ENCODE peak calls at places on chromosomes 1 and 21, in six cellular contexts. I, R, J, X, P and C are unnamed samples.

GRCh38 chr1:180560200-180560867 is 1.6 kb downstream of the OVAAL start:
- DNase-seq in X (peak; percentile 11), J (no peak), P (no peak), R (no peak), I (no peak), C (no peak)

GRCh38 chr1:107842241-107842640 is 122.7 kb downstream of the VAV3 start:
- DNase-seq in R (no peak), I (no peak), X (no peak), P (no peak), J (no peak), C (no peak)

GRCh38 chr1:98340511-98340910 is 321.0 kb upstream of the SNX7 start:
- DNase-seq in P (no peak), R (no peak), I (no peak), J (no peak), X (no peak), C (no peak)

GRCh38 chr1:1628656-1629429 is 3.1 kb upstream of the MMP23B start:
- DNase-seq in J (peak; percentile 53), X (no peak), R (peak; percentile 83), P (no peak), I (no peak), C (no peak)

GRCh38 chr1:27687906-27688305 is 15.9 kb upstream of the IFI6 start:
- DNase-seq in I (peak; percentile 3), P (no peak), J (no peak), R (no peak), X (no peak), C (no peak)

GRCh38 chr1:52876843-52877242 is 34.3 kb downstream of the ZYG11A start:
- DNase-seq in J (no peak), X (no peak), I (no peak), R (no peak), P (no peak), C (no peak)

GRCh38 chr1:202189012-202189790 is 4.4 kb upstream of the LGR6 start:
- DNase-seq in P (no peak), J (peak; percentile 58), R (peak; percentile 96), I (peak; percentile 76), X (peak; percentile 83), C (peak; percentile 66)

GRCh38 chr1:54854376-54855020 is 32.5 kb downstream of the DHCR24 start:
- DNase-seq in I (no peak), R (no peak), P (no peak), J (no peak), X (no peak), C (no peak)

GRCh38 chr1:24301395-24302175 is 17.6 kb upstream of the GRHL3 start:
- DNase-seq in R (no peak), P (no peak), J (no peak), X (no peak), I (no peak), C (no peak)

GRCh38 chr21:15506086-15506485 is 223.7 kb upstream of the USP25 start:
- DNase-seq in X (no peak), J (no peak), R (no peak), I (no peak), P (no peak), C (no peak)

GRCh38 chr1:62436039-62436465 is 797 bp upstream of the USP1 start:
- DNase-seq in R (peak; percentile 93), I (no peak), J (peak; percentile 57), X (no peak), P (no peak), C (peak; percentile 55)

GRCh38 chr1:175540928-175541645 is 202.3 kb downstream of the TNR start:
- DNase-seq in X (no peak), P (no peak), I (no peak), R (no peak), J (no peak), C (no peak)

GRCh38 chr1:66945316-66945715 is 20.5 kb downstream of the MIER1 start:
- DNase-seq in X (no peak), R (no peak), J (no peak), P (no peak), I (no peak), C (no peak)

GRCh38 chr1:145846191-145846590 is 761 bp downstream of the NUDT17 start:
- DNase-seq in R (peak; percentile 74), I (peak; percentile 65), X (peak; percentile 23), J (peak; percentile 66), P (no peak), C (peak; percentile 62)

GRCh38 chr1:243499711-243500110 is 243.9 kb downstream of the SDCCAG8 start:
- DNase-seq in J (no peak), I (no peak), X (no peak), R (no peak), P (no peak), C (no peak)

GRCh38 chr1:76766381-76766780 is 100.9 kb upstream of the ST6GALNAC5 start:
- DNase-seq in P (no peak), R (no peak), I (no peak), X (no peak), J (no peak), C (no peak)

GRCh38 chr1:212313616-212314015 is 28.4 kb downstream of the PPP2R5A start:
- DNase-seq in I (no peak), R (no peak), X (no peak), J (no peak), P (no peak), C (no peak)

GRCh38 chr1:171788696-171789095 is 7.2 kb downstream of the METTL13 start:
- DNase-seq in J (no peak), P (no peak), I (no peak), R (no peak), X (no peak), C (no peak)

GRCh38 chr1:72690871-72691270 is 408.5 kb upstream of the NEGR1 start:
- DNase-seq in R (no peak), P (no peak), I (no peak), X (no peak), J (no peak), C (no peak)

GRCh38 chr1:2133039-2133878 is 61.3 kb downstream of the FAAP20 start:
- DNase-seq in R (peak; percentile 99), X (no peak), J (peak; percentile 97), I (peak; percentile 99), P (peak; percentile 81), C (peak; percentile 86)

GRCh38 chr1:22416555-22417454 is 34.8 kb upstream of the ZBTB40 start:
- DNase-seq in J (peak; percentile 72), P (peak; percentile 19), I (peak; percentile 92), R (peak; percentile 95), X (peak; percentile 62), C (peak; percentile 64)

GRCh38 chr1:37763791-37764741 is 854 bp downstream of the EPHA10 start:
- DNase-seq in R (peak; percentile 94), J (peak; percentile 57), P (no peak), I (peak; percentile 74), X (peak; percentile 31), C (no peak)

DNA sequence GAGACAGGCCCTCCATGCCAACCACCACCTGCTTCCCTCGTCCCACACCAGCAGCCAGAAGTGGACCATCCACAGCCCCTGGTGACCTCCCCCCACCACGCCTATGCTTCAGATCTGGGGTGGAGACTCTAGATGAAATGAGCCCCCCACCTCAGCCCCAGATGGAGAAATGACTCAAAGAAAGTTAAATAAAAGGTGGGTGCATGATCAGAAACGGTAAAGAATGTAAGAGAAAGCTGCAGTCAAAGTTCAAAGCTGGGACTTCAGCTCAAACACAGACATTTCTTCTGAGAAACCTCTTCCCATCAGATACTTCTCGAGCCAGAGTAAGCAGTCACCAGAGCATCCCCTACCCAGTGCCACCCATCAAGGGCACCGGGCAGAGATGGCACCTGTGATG is 43.1 kb upstream of the HMGB4 start:
- DNase-seq in J (no peak), R (no peak), I (no peak), X (no peak), P (no peak), C (no peak)
- TF ChIP-seq TAF1 in J (no peak), R (no peak), I (no peak), X (no peak), P (no peak), C (no peak)

DNA sequence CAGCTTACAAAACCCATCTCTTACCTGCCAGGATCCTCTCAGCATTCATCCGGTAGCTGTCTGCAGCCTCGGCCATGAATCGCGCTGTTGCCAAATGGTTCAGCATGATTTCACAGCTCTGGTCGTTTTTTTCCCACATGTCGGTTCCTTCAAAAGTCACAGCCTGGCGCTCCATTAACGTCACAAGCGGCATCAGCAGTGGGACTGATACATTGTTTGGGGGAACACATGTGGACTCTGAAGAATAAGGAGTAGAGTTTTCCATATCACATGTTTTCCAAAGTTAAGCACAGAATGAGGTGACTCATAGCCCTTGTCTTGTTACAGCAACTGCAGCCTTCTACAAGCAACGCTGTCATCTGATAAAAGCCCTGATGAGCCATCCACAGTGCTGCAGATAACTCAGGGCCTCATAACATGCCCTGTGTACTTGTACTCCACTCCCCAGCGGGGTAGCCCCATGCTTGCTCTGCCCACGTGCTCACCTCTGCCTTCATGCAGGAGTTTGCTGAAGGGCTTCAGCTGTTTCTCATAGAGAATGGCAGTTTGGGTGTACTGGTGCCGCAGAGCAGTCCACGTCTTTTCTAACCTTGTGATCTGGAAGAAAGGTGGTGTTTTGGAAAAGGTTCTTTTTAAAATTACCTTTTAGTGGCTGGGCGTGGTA is 114.2 kb downstream of the BCAR3 start:
- DNase-seq in X (peak; percentile 55), R (no peak), P (no peak), I (peak; percentile 84), J (no peak), C (no peak)
- TF ChIP-seq POLR2A in X (no peak), R (no peak), P (no peak), I (peak; percentile 63), J (no peak), C (no peak)

DNA sequence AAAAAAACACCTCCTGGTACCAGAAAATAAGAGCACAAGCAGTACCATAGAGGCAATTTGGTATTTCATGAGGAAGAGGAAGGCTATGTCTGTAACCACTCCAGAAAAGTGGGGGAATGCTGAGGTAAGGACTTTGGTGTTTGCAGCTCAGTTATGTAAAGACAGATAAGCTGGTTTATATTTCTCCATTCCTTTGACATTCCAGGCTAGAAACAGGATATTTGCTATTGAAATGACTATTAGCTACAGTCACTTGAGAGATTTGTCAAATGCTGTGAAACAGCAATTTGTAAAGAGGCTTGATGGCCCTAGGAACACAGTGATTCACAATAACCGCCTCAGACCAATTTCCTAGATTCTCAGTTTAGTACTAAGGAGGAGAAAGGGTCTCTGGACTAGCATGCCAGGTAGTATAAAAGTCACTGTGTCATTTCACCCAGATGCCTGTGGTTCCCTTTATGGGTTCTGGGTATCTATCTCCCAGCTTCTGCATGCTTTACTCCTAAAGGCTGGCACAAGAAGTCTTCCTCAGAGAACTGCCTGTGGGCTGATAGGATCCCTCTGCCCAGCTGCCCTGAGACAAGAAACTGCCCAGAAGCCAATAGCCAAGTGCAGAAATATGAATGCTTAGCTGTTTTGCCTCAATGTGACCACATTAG is 80.5 kb downstream of the VCAM1 start:
- DNase-seq in I (no peak), J (no peak), X (peak; percentile 27), R (no peak), P (no peak), C (no peak)
- TF ChIP-seq TAF1 in I (no peak), J (no peak), X (no peak), R (no peak), P (no peak), C (no peak)

DNA sequence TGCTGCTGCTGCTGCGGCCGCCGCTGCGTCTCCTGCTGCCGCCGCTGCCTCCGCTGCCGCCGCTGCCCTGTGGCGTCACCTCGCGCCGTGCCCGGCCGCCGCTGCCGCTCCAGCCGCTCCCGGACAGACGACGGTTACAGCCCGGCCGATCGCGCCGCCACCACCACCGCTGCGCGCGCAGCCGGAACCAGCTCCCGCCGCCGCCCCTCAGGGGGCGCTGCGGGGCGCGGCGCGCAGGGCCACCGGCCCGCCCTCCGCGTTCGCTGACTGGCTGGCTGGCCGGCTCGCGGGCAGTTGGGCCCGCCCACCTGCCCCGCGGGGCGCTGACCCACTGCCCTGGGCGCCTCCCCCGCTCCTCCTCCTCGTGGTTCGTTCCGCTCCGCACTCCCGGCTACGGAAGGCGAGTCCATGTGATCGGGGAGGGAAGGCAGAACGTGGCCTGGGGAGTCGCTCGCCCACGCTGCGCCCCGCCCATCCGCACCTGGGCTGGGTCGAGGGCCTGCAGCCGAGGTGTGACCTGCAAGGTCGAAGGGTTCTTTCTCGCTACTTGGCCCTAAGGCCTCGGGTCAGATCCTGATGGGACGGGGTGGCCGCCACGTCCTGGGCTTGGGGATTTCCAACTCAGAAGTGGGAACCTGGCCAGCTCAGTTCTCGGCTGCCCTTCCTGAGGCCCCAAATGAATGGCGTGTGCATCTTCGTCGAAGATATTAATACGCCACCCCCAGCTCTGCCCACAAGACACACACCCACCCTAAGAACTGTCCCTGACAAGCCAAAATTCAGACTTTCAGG is at the start of gene PTP4A2:
- DNase-seq in J (peak; percentile 82), R (peak; percentile 94), P (peak; percentile 97), X (peak; percentile 91), I (peak; percentile 97), C (peak; percentile 89)
- TF ChIP-seq POLR2A in J (peak; percentile 57), R (no peak), P (peak; percentile 73), X (peak; percentile 41), I (peak; percentile 71), C (peak; percentile 82)